ENCODE peak calls at places on chromosomes 5 and 9, in ten cellular contexts. I is astrocyte; P is OCI-LY7; T is uterus; D is cardiac fibroblast; O is neural crest cell; W is AG09309; U is Peyer's patch; A is epithelial cell of esophagus; J is CD8-positive, alpha-beta T cell. Z is an unnamed sample.

GRCh38 chr5:133385346-133385745 is 227.0 kb downstream of the FSTL4 start:
- DNase-seq in U (no peak), P (no peak), I (no peak), T (no peak), J (no peak), A (no peak), W (no peak), D (no peak), O (no peak), Z (no peak)

GRCh38 chr5:142722146-142722545 is 36.3 kb upstream of the FGF1 start:
- DNase-seq in W (no peak), T (no peak), D (peak), U (no peak), I (peak), O (no peak), P (no peak), J (no peak), A (no peak), Z (no peak)

GRCh38 chr5:79642210-79642609 is 30.0 kb downstream of the TENT2 start:
- DNase-seq in I (peak), J (no peak), T (no peak), W (no peak), U (no peak), P (no peak), O (no peak), D (peak), A (no peak), Z (no peak)

GRCh38 chr5:100464418-100464817 is 70.8 kb upstream of the FAM174A start:
- DNase-seq in U (no peak), W (peak), D (peak), O (no peak), A (peak), T (no peak), P (no peak), I (peak), J (no peak), Z (peak)

GRCh38 chr9:87547665-87548064 is 50.0 kb downstream of the DAPK1 start:
- DNase-seq in I (peak), O (no peak), D (peak), J (no peak), T (no peak), A (peak), U (peak), W (no peak), P (no peak), Z (peak)

GRCh38 chr9:98728500-98728899 is 19.8 kb upstream of the GABBR2 start:
- DNase-seq in I (no peak), W (no peak), O (no peak), T (no peak), A (no peak), J (no peak), P (no peak), D (no peak), U (no peak), Z (no peak)

GRCh38 chr9:112224401-112225289 is 49.5 kb upstream of the SUSD1 start:
- DNase-seq in D (peak), O (no peak), W (peak), P (no peak), J (no peak), T (no peak), A (peak), U (no peak), I (peak), Z (peak)

GRCh38 chr9:89576404-89576824 is 28.4 kb upstream of the GADD45G start:
- DNase-seq in A (peak), P (peak), U (no peak), D (peak), T (no peak), J (no peak), I (no peak), W (no peak), O (no peak), Z (no peak)

GRCh38 chr9:36873247-36873875 is 160.7 kb downstream of the PAX5 start:
- DNase-seq in W (peak), U (peak), D (peak), J (peak), I (peak), T (peak), A (peak), P (peak), O (peak), Z (peak)

GRCh38 chr5:1526151-1526631 is 2.4 kb upstream of the LPCAT1 start:
- DNase-seq in D (no peak), P (peak), T (peak), O (no peak), U (peak), W (no peak), J (peak), A (no peak), I (no peak), Z (no peak)

GRCh38 chr9:4292781-4293180 is 7.1 kb downstream of the GLIS3 start:
- DNase-seq in U (no peak), W (no peak), J (no peak), T (no peak), P (no peak), I (peak), O (no peak), D (peak), A (peak), Z (no peak)

GRCh38 chr5:31854625-31855526 is 215.9 kb downstream of the PDZD2 start:
- DNase-seq in W (no peak), D (peak), I (peak), U (peak), J (no peak), T (peak), O (peak), P (no peak), A (peak), Z (no peak)

GRCh38 chr9:14007199-14007769 is 306.7 kb downstream of the NFIB start:
- DNase-seq in W (no peak), A (no peak), J (no peak), O (no peak), U (no peak), D (no peak), I (no peak), T (no peak), P (no peak), Z (no peak)

GRCh38 chr5:128318691-128319090 is 219.4 kb downstream of the FBN2 start:
- DNase-seq in I (no peak), W (no peak), T (no peak), A (peak), D (no peak), P (no peak), U (no peak), J (no peak), O (no peak), Z (no peak)

GRCh38 chr5:23704176-23704855 is 196.9 kb downstream of the PRDM9 start:
- DNase-seq in P (no peak), W (no peak), I (no peak), U (no peak), J (no peak), D (no peak), O (no peak), T (no peak), A (peak), Z (no peak)

DNA sequence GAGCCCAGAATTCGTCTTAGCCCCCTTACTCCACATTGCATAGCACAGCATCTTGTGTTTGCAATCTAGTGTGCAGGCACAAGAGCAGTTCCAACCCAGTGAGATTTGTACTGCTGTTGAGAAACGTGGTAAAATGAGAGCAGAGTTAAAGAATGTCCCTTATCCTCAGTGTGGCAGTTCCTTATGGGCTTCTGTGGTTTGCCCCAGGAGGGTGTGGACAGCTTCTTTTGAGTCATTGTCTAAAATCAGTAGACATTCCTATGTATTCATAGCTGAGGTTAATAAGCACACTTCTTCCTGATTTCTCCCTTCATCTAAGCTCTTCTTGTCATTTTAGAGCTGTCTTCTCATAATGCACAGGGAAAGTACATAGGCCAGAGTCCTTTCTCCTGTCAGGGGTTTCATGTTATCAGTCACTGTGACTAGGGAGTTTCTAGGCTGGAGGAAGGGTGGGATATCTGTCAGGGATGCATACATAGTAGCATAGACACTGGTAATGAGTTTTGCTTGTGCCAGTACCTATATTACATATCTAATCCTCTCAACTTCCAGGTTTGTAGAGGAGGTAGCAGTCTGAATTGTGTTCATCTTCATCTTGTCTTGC is 2.0 kb upstream of the CAVIN4 start:
- DNase-seq in U (no peak), W (no peak), I (peak), P (no peak), A (peak), J (no peak), T (no peak), O (no peak), D (peak), Z (peak)
- TF ChIP-seq CTCF in U (no peak), W (no peak), I (no peak), P (no peak), A (no peak), J (no peak), T (no peak), O (no peak), D (no peak), Z (no peak)

GRCh38 chr9:20276762-20277161 is 345.5 kb downstream of the MLLT3 start:
- DNase-seq in U (no peak), A (no peak), I (no peak), D (no peak), P (no peak), O (no peak), W (no peak), T (no peak), J (no peak), Z (no peak)

GRCh38 chr9:20269620-20270019 is 352.7 kb downstream of the MLLT3 start:
- DNase-seq in J (no peak), U (no peak), I (no peak), A (peak), W (no peak), T (no peak), P (no peak), O (no peak), D (no peak), Z (no peak)

GRCh38 chr9:20270176-20270575 is 352.1 kb downstream of the MLLT3 start:
- DNase-seq in T (no peak), I (no peak), W (no peak), P (no peak), U (no peak), D (peak), J (no peak), O (no peak), A (peak), Z (no peak)

GRCh38 chr9:20271107-20271506 is 351.2 kb downstream of the MLLT3 start:
- DNase-seq in U (no peak), D (no peak), T (no peak), W (no peak), A (no peak), O (no peak), I (no peak), P (no peak), J (no peak), Z (no peak)

DNA sequence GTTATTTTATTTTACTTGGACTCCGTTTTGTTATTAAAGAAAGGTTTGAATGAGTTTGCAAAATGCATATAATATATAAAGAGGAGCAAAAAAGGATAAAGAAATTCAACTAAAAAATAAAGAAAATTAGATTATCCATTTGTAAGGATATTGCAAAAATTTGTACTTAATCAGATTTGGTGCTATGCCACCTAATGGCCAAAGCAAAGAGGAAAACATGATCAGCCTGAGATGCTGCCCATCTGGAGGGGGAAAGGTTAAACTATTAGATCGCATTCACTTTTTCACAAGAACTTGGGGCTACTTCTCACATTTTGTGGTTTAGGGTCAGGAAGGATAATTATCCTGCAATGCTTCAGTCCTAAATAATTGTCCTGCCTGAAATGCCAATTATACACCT is 350.6 kb downstream of the MLLT3 start:
- DNase-seq in P (no peak), J (no peak), W (no peak), A (no peak), I (no peak), D (no peak), O (no peak), U (no peak), T (no peak), Z (no peak)
- TF ChIP-seq CTCF in P (peak), J (no peak), W (no peak), A (no peak), I (peak), D (peak), O (no peak), U (no peak), T (no peak), Z (peak)

GRCh38 chr5:132283423-132284043 is 10.7 kb upstream of the SLC22A4 start:
- DNase-seq in U (no peak), D (peak), J (no peak), P (peak), I (no peak), T (peak), W (no peak), O (no peak), A (peak), Z (peak)
- TF ChIP-seq CTCF in U (peak), D (peak), J (no peak), P (peak), I (peak), T (peak), W (peak), O (peak), A (peak), Z (peak)

DNA sequence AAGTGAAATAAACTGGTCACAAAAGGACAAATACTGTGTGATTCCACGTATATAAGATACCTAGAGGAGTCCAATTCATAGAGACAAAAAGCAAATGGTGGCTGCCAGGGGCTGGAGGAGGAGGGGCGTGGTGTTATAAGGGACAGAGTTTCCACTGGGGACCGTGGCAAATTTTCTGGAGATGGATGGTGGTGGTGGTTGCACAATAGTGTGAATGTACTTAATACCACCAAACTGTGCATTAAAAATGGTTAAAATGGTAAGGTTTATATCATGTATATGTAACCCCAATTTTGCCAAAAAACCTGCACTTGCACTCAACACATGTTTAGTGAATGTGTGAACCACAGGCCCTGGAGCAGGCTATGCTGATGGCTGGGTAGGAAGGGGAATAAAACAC is 3.7 kb upstream of the PHF2 start:
- DNase-seq in U (no peak), A (no peak), W (no peak), D (no peak), P (no peak), J (no peak), O (no peak), T (no peak), I (no peak), Z (no peak)
- TF ChIP-seq CTCF in U (no peak), A (no peak), W (no peak), D (no peak), P (no peak), J (no peak), O (no peak), T (no peak), I (no peak), Z (no peak)

GRCh38 chr9:109652971-109653370 is 127.0 kb upstream of the PALM2AKAP2 start:
- DNase-seq in P (no peak), A (peak), I (peak), U (no peak), T (no peak), O (no peak), J (no peak), W (peak), D (peak), Z (peak)
- TF ChIP-seq CTCF in P (no peak), A (peak), I (peak), U (no peak), T (no peak), O (peak), J (no peak), W (peak), D (peak), Z (peak)

GRCh38 chr5:95641803-95642220 is 4.8 kb upstream of the RFESD start:
- DNase-seq in P (no peak), J (no peak), A (no peak), U (no peak), W (no peak), T (peak), I (no peak), O (no peak), D (peak), Z (no peak)
- TF ChIP-seq CTCF in P (no peak), J (no peak), A (no peak), U (no peak), W (no peak), T (no peak), I (no peak), O (no peak), D (no peak), Z (no peak)

GRCh38 chr5:10779592-10779991 is 18.6 kb upstream of the DAP start:
- DNase-seq in O (no peak), D (no peak), T (no peak), P (no peak), U (no peak), I (no peak), W (no peak), J (no peak), A (no peak), Z (no peak)

GRCh38 chr5:10775646-10776045 is 14.6 kb upstream of the DAP start:
- DNase-seq in P (peak), J (no peak), O (no peak), W (no peak), A (no peak), U (no peak), T (no peak), I (no peak), D (no peak), Z (no peak)
- TF ChIP-seq CTCF in P (peak), J (no peak), O (no peak), W (no peak), A (no peak), U (no peak), T (no peak), I (no peak), D (no peak), Z (peak)

GRCh38 chr5:2560435-2560834 is 191.0 kb downstream of the IRX2 start:
- DNase-seq in U (no peak), D (no peak), T (no peak), W (no peak), O (no peak), I (no peak), A (no peak), J (no peak), P (no peak), Z (no peak)

GRCh38 chr5:2566280-2566679 is 185.2 kb downstream of the IRX2 start:
- DNase-seq in O (no peak), A (no peak), D (no peak), P (no peak), I (no peak), W (no peak), T (no peak), J (no peak), U (no peak), Z (no peak)

GRCh38 chr5:2562036-2562435 is 189.4 kb downstream of the IRX2 start:
- DNase-seq in T (no peak), U (no peak), O (no peak), A (no peak), J (no peak), P (no peak), W (no peak), I (no peak), D (no peak), Z (no peak)

GRCh38 chr5:2565147-2565546 is 186.3 kb downstream of the IRX2 start:
- DNase-seq in W (no peak), P (no peak), T (no peak), U (no peak), D (no peak), J (no peak), I (no peak), A (no peak), O (no peak), Z (no peak)

DNA sequence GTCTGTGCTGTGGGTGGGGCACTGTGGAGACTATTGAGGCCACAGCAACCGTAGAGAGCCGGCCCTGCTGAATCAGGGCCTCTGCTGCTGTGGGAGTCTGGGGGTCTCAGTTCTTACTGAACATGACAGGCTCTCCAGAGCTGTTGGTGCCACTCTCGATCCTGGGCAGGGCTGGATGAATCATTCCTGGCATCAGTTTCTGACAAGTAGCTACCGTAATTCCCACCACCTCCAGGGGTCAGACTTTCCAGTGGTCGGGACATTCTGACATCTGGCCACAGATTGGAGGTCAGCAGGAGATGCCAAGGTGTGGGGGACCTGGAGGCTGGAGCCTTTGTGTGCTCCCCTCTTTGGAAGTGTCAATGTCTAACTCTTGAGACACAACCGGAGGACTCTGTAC is 188.4 kb downstream of the IRX2 start:
- DNase-seq in D (no peak), O (no peak), I (no peak), W (no peak), T (no peak), A (no peak), J (no peak), P (no peak), U (no peak), Z (no peak)
- TF ChIP-seq CTCF in D (no peak), O (no peak), I (no peak), W (no peak), T (no peak), A (no peak), J (no peak), P (no peak), U (no peak), Z (no peak)

GRCh38 chr5:78127875-78128274 is 166.6 kb downstream of the AP3B1 start:
- DNase-seq in I (no peak), O (no peak), U (no peak), W (no peak), A (peak), D (no peak), P (peak), T (no peak), J (no peak), Z (no peak)
- TF ChIP-seq CTCF in I (no peak), O (peak), U (no peak), W (no peak), A (peak), D (peak), P (peak), T (no peak), J (no peak), Z (peak)